ENCODE peak calls at places on chromosomes 6 and 20, in five cellular contexts. Z is vagina, R is RWPE1, N is GM12865, F is astrocyte. C is an unnamed sample.

GRCh38 chr6:158715330-158716311 is 65.8 kb downstream of the SYTL3 start:
- DNase-seq in N (peak; percentile 83), Z (no peak), R (no peak), F (no peak), C (peak; percentile 78)

GRCh38 chr6:37822851-37823682 is 3.5 kb downstream of the ZFAND3 start:
- DNase-seq in R (peak; percentile 53), N (no peak), F (peak; percentile 36), Z (no peak), C (no peak)

GRCh38 chr20:34515484-34516037 is 661 bp upstream of the DYNLRB1 start:
- DNase-seq in Z (no peak), R (peak; percentile 92), N (peak; percentile 93), F (peak; percentile 42), C (peak; percentile 82)

GRCh38 chr20:17636523-17637412 is 45.3 kb downstream of the RRBP1 start:
- DNase-seq in N (no peak), F (no peak), Z (no peak), R (no peak), C (no peak)

GRCh38 chr20:60009826-60010616 is 51.8 kb downstream of the CDH26 start:
- DNase-seq in F (no peak), Z (peak; percentile 74), N (no peak), R (no peak), C (no peak)

GRCh38 chr6:164967102-164967501 is 342.3 kb downstream of the C6orf118 start:
- DNase-seq in R (no peak), N (no peak), Z (no peak), F (no peak), C (no peak)

GRCh38 chr6:166341464-166341863 is 881 bp downstream of the SFT2D1 start:
- DNase-seq in Z (no peak), R (no peak), F (no peak), N (peak; percentile 50), C (no peak)

GRCh38 chr20:8851446-8851845 is 217.4 kb upstream of the PLCB4 start:
- DNase-seq in R (no peak), Z (no peak), N (no peak), F (no peak), C (no peak)

GRCh38 chr6:28988536-28989415 is 16.3 kb downstream of the ZNF311 start:
- DNase-seq in Z (no peak), N (peak; percentile 81), R (peak; percentile 47), F (peak; percentile 38), C (peak; percentile 60)

GRCh38 chr6:66628917-66629316 is 921.9 kb upstream of the EYS start:
- DNase-seq in F (no peak), N (no peak), Z (no peak), R (no peak), C (no peak)

DNA sequence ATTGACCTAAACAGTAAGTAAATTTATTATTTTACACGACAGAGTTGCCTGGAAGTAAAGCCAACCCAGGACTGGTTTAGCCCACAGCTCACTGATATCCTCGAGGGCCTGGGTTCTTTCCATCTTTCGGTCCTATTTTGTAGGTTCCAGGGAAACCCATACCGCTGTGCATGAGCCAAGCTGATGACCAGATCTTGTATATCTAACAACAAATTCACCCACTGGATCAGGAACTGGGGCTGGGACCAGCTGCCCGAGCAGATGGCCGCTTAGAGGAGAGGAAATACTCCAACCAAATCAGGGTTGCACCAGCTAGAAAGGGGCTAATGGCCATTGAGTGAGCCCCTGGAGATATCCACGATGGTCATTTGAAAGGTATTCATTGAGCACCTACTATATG is 139.2 kb downstream of the BACH2 start:
- DNase-seq in F (no peak), Z (no peak), N (no peak), R (no peak), C (no peak)
- TF ChIP-seq CTCF in F (no peak), Z (no peak), N (no peak), R (no peak), C (no peak)

DNA sequence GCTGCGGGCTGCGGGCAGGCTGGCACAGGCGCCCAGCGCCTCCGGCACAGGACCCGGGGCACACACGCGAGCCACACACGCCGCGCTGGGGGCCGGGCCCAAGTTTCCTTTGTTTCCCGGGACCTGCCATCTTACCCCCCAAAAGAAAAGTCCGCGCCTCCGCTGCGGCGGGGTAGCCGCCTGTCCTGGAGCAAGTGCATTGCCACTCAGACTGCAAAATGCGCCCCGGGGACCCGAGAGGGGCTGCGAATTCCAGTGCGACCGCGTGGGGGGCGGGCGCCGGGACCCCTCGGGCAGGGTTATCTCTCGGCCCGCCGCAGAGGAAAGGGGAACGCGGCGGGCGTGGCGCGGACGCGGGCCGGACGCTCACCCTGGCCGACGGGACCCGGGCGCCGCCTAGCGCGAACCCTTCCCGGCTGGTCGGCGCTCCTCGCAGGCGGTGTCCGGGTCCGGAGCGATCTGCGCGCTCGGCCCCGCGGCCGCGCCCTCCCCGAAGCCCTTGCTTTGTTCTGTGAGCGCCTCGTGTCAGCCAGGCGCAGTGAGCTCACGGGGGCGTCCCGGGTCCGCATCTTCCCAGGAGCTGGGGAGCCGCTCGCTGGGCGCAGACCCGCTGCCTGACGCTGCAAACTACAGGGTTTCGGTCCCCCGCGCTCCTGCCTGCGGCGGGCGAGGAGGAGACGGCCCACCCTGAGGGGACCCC is 620 bp upstream of the CD24 start:
- DNase-seq in F (peak; percentile 20), Z (no peak), N (peak; percentile 61), R (peak; percentile 31), C (peak; percentile 54)
- TF ChIP-seq CTCF in F (no peak), Z (no peak), N (peak; percentile 31), R (peak; percentile 56), C (peak; percentile 51)

GRCh38 chr6:161613711-161614110 is 339.9 kb upstream of the AGPAT4 start:
- DNase-seq in R (no peak), N (no peak), Z (no peak), F (no peak), C (no peak)

GRCh38 chr6:161618816-161619454 is 345.1 kb upstream of the AGPAT4 start:
- DNase-seq in R (peak; percentile 48), N (peak; percentile 38), F (peak; percentile 74), Z (no peak), C (no peak)
- TF ChIP-seq CTCF in R (peak; percentile 57), N (peak; percentile 21), F (peak; percentile 63), Z (no peak), C (no peak)

GRCh38 chr6:87574237-87574636 is 15.6 kb downstream of the RARS2 start:
- DNase-seq in N (no peak), R (no peak), Z (no peak), F (no peak), C (peak; percentile 24)
- TF ChIP-seq CTCF in N (no peak), R (no peak), Z (no peak), F (no peak), C (no peak)

DNA sequence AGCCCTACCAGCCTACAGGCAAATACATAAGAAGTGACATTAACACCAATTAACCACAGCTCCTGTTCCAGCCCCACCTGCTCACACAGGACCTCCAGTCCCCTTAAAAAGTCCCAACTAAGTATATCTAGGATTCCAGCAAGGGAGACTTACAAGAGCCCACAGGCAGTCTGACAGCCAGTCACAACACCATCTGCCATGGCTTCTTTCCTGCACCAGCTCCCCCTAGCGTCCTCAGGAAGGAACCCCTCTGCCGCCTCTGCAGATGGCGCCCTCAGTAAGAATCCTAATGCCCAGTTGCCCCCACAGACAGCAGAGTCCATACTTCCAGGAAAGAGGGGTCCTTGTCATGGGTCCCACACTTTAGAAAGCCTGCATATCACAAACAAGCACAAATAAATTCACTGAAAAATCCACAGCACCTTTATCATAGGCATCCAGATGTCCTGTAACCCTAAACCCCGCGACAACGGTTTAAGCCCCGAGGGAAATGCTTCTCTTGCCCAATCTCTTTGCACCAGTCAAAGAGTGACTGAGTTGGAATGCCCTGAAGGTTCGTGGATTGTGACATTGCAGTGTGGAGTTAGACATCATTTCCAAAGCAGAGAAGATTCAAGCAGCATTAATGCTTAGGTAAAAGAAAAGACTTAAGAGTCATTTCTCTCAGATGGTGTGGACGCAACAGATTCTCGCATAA is 121.9 kb downstream of the HIVEP2 start:
- DNase-seq in R (no peak), Z (no peak), N (peak; percentile 57), F (no peak), C (no peak)
- TF ChIP-seq CTCF in R (no peak), Z (no peak), N (peak; percentile 44), F (no peak), C (peak; percentile 49)

DNA sequence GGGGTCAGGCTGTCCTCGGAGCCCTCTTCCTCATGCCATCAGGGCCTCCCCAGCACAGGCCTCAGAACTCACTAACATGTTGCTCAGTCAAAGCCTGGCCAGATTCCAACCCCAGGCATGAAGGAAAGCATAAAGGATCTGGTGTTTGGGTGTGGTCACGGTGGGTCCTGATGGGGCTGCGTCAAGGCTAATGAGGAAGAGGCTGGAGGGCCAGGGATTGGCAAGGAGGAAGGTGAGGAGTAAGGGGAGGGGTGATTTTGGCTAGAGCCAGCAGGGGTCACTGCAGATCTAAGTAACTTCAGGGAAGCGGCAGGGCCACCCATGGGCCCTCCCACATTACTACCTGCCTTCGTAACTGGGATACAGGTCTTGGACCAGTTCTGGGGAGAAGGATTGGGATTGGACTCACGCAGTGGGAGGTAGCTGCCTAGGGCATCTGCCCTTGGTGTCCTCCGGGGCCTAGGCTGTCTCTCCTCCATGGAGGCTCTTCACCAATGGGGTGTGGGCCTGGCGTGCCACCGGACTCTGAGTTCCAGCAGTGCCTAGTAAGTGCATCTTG is 36.2 kb upstream of the MRPS18A start:
- DNase-seq in F (peak; percentile 31), Z (no peak), R (peak; percentile 74), N (peak; percentile 89), C (peak; percentile 82)
- TF ChIP-seq CTCF in F (peak; percentile 50), Z (peak; percentile 20), R (peak; percentile 41), N (peak; percentile 82), C (peak; percentile 65)

DNA sequence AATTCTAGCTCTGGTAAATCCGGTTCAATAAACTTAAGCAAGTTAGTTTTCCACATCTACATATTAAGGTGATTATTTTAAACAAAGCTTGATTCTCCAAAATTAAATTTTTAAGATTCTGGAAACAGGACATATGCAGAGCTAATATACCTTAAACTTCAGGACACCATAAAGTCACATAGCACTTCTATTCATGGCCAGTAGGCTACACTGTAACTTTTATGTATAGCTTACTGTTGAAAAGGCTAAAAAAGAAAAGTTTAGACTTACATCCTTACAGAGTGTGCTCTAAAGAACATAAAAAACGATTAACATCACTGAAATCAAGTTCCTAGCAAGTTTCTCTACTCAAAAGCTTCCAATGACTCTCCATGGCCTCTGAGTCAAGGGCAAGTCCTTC is 224.7 kb downstream of the PTPRK start:
- DNase-seq in Z (no peak), N (no peak), R (no peak), F (no peak), C (no peak)
- TF ChIP-seq CTCF in Z (no peak), N (no peak), R (no peak), F (peak; percentile 5), C (no peak)

GRCh38 chr20:36792422-36792821 is 18.9 kb upstream of the DSN1 start:
- DNase-seq in R (peak; percentile 76), F (peak; percentile 69), Z (no peak), N (peak; percentile 70), C (peak; percentile 57)
- TF ChIP-seq CTCF in R (no peak), F (peak; percentile 44), Z (no peak), N (peak; percentile 44), C (peak; percentile 29)

GRCh38 chr20:14264869-14265268 is 72.5 kb downstream of the FLRT3 start:
- DNase-seq in Z (no peak), N (peak; percentile 18), F (no peak), R (peak; percentile 14), C (no peak)

GRCh38 chr20:14259691-14260090 is 77.7 kb downstream of the FLRT3 start:
- DNase-seq in F (peak; percentile 13), N (no peak), R (no peak), Z (no peak), C (no peak)
- TF ChIP-seq CTCF in F (no peak), N (no peak), R (no peak), Z (no peak), C (no peak)

C was measured in GM10248.